ENCODE peak calls at places on chromosomes 3 and 15, in four cellular contexts. F is tibial nerve, G is esophagus muscularis mucosa, O is uterus. D is an unnamed sample. For H3K4me1, the result is how much of the 10 kb centered on the place peaks cover.

GRCh38 chr3:67819447-67819846 is 165.0 kb upstream of the SUCLG2 start:
- DNase-seq in O (no peak), F (no peak), G (no peak), D (no peak)

GRCh38 chr3:42498034-42498433 is 4.4 kb upstream of the VIPR1 start:
- DNase-seq in F (no peak), O (no peak), G (no peak), D (no peak)

GRCh38 chr15:92503458-92503857 is 109.8 kb downstream of the ST8SIA2 start:
- DNase-seq in O (no peak), F (no peak), G (no peak), D (no peak)

GRCh38 chr15:93141373-93141790 is 52.4 kb upstream of the RGMA start:
- DNase-seq in O (no peak), G (no peak), F (no peak), D (peak)

GRCh38 chr3:172213765-172214358 is 174.5 kb downstream of the FNDC3B start:
- DNase-seq in O (no peak), F (no peak), G (no peak), D (no peak)

GRCh38 chr3:195662-196061 is 901 bp upstream of the CHL1 start:
- DNase-seq in G (no peak), O (no peak), F (no peak), D (no peak)

GRCh38 chr3:89113887-89114840 is 6.7 kb downstream of the EPHA3 start:
- DNase-seq in O (peak), G (no peak), F (peak), D (no peak)

GRCh38 chr3:73546961-73547360 is 77.8 kb downstream of the PDZRN3 start:
- DNase-seq in F (no peak), G (no peak), O (no peak), D (no peak)

GRCh38 chr3:189144645-189145044 is 27.1 kb upstream of the TPRG1 start:
- DNase-seq in F (no peak), G (no peak), O (peak), D (peak)

GRCh38 chr3:119291062-119291700 is 3.0 kb upstream of the ARHGAP31 start:
- DNase-seq in O (no peak), F (no peak), G (no peak), D (no peak)

GRCh38 chr3:166837535-166837934 is 542.6 kb downstream of the ZBBX start:
- DNase-seq in O (no peak), F (no peak), G (no peak), D (no peak)

GRCh38 chr3:190545260-190545659 is 31.4 kb downstream of the IL1RAP start:
- DNase-seq in G (no peak), O (no peak), F (no peak), D (no peak)

GRCh38 chr15:73374599-73374998 is 5.8 kb upstream of the HCN4 start:
- DNase-seq in O (no peak), G (no peak), F (no peak), D (no peak)

GRCh38 chr3:99954914-99955644 is 137.4 kb downstream of the CMSS1 start:
- DNase-seq in O (no peak), F (no peak), G (no peak), D (no peak)
- H3K4me1 ChIP-seq in O (under half), F (under half), G (under half), D (under half)

GRCh38 chr3:14434105-14434504 is 31.7 kb downstream of the SLC6A6 start:
- DNase-seq in G (no peak), O (no peak), F (no peak), D (peak)

GRCh38 chr3:14436954-14437281 is 34.5 kb downstream of the SLC6A6 start:
- DNase-seq in O (no peak), F (no peak), G (no peak), D (no peak)

GRCh38 chr3:14435175-14436011 is 33.0 kb downstream of the SLC6A6 start:
- DNase-seq in O (no peak), G (no peak), F (no peak), D (no peak)

GRCh38 chr3:14432996-14433572 is 30.7 kb downstream of the SLC6A6 start:
- DNase-seq in O (no peak), F (no peak), G (no peak), D (no peak)

DNA sequence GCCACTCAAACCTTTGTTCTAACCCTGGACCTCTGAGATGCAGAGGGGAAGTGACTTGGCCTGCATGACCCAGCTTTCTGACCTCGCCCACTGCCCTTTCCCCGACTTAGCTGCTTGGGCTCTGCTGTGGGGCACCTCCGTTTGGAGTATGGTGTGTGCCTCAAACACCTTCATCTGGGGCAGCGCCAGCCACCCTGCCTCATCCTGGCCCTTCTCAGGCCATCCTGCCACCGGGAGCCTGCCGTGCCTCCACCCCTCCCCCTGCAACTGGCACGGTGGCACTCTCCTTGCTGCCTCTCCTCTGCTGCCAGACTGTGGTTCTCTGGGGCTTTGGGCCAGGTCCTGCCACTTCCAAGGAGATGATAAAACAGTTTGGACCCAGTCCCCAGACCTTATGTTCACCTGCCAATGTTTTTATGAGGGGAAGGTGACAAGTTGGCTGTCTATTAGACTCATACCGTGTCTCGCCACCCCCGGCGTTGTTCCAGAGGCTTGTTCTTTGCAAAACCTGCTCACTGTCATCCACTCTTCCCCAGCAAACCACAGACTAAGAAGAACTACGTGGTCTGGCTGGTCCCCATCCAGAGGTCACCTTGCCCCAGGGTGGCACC is 32.2 kb downstream of the SLC6A6 start:
- DNase-seq in F (no peak), O (no peak), G (no peak), D (no peak)
- H3K4me1 ChIP-seq in F (under half), O (under half), G (half or more), D (half or more)

DNA sequence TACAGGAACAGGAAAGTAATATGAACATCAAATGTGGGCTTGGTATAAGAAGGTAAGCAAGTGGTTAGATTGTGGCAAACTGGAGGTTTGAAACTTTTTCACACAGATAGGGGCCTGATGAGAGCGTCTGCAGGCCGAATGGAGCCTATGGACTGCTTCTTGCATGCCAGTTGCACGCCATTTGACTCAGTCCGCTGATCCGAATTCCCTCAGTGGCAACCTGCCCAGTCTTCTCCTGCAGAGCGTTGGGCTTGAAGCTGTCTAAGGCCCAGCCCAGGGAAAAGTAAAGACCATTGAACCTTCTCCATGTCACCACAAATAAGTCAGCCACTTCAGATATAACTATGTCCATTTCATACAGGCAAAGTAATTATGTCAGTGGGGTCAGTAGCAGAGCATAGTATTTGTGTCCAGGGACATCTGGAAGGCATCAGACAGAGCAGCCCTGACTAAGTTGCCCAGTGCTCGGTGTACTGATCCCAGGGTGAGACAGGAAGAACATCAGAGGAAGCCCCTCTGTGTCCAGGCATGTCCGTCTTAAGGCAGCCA is 45.9 kb downstream of the ZBTB38 start:
- DNase-seq in G (no peak), O (no peak), F (no peak), D (no peak)
- H3K4me1 ChIP-seq in G (half or more), O (under half), F (under half), D (half or more)

GRCh38 chr3:57169872-57170623 is 4.9 kb upstream of the IL17RD start:
- DNase-seq in F (no peak), O (peak), G (no peak), D (peak)
- H3K4me1 ChIP-seq in F (under half), O (under half), G (under half), D (under half)